ENCODE peak calls at places on chromosomes 7 and 10, in six cellular contexts. One of them, this sample, is unnamed.

GRCh38 chr10:33370434-33370930 is 36.0 kb upstream of the NRP1 start:
- DNase-seq in NCI-H774: no peak
- DNase-seq in AG04450: no peak
- DNase-seq in anterior cingulate cortex: no peak
- DNase-seq in vagina: no peak
- DNase-seq in stimulated activated CD4-positive, alpha-beta T cell treated with anti-CD3 and anti-CD28 coated beads, Interleukin-1b, Interleukin-23, amount 100 ng/mL, for 1 hour: no peak
- DNase-seq in this sample: no peak

GRCh38 chr7:128796325-128796724 is 4.6 kb downstream of the CCDC136 start:
- DNase-seq in AG04450: peak; percentile 39
- DNase-seq in stimulated activated CD4-positive, alpha-beta T cell treated with anti-CD3 and anti-CD28 coated beads, Interleukin-1b, Interleukin-23, amount 100 ng/mL, for 1 hour: no peak
- DNase-seq in NCI-H774: no peak
- DNase-seq in vagina: no peak
- DNase-seq in anterior cingulate cortex: no peak
- DNase-seq in this sample: no peak

GRCh38 chr7:140551334-140552239 is 72.3 kb upstream of the MKRN1 start:
- DNase-seq in AG04450: no peak
- DNase-seq in vagina: no peak
- DNase-seq in stimulated activated CD4-positive, alpha-beta T cell treated with anti-CD3 and anti-CD28 coated beads, Interleukin-1b, Interleukin-23, amount 100 ng/mL, for 1 hour: no peak
- DNase-seq in NCI-H774: no peak
- DNase-seq in anterior cingulate cortex: no peak
- DNase-seq in this sample: no peak

GRCh38 chr7:143514995-143515735 is 37.5 kb downstream of the TAS2R41 start:
- DNase-seq in anterior cingulate cortex: no peak
- DNase-seq in AG04450: no peak
- DNase-seq in vagina: no peak
- DNase-seq in stimulated activated CD4-positive, alpha-beta T cell treated with anti-CD3 and anti-CD28 coated beads, Interleukin-1b, Interleukin-23, amount 100 ng/mL, for 1 hour: no peak
- DNase-seq in NCI-H774: no peak
- DNase-seq in this sample: no peak

GRCh38 chr7:115910541-115911164 is 119.9 kb downstream of the TFEC start:
- DNase-seq in anterior cingulate cortex: no peak
- DNase-seq in NCI-H774: peak; percentile 55
- DNase-seq in vagina: no peak
- DNase-seq in stimulated activated CD4-positive, alpha-beta T cell treated with anti-CD3 and anti-CD28 coated beads, Interleukin-1b, Interleukin-23, amount 100 ng/mL, for 1 hour: no peak
- DNase-seq in AG04450: no peak
- DNase-seq in this sample: no peak

GRCh38 chr7:29113384-29114102 is 32.8 kb downstream of the CPVL start:
- DNase-seq in AG04450: no peak
- DNase-seq in vagina: no peak
- DNase-seq in NCI-H774: no peak
- DNase-seq in anterior cingulate cortex: no peak
- DNase-seq in stimulated activated CD4-positive, alpha-beta T cell treated with anti-CD3 and anti-CD28 coated beads, Interleukin-1b, Interleukin-23, amount 100 ng/mL, for 1 hour: no peak
- DNase-seq in this sample: no peak

GRCh38 chr7:24283559-24283899 is 461 bp upstream of the NPY start:
- DNase-seq in anterior cingulate cortex: no peak
- DNase-seq in AG04450: no peak
- DNase-seq in NCI-H774: no peak
- DNase-seq in stimulated activated CD4-positive, alpha-beta T cell treated with anti-CD3 and anti-CD28 coated beads, Interleukin-1b, Interleukin-23, amount 100 ng/mL, for 1 hour: no peak
- DNase-seq in vagina: no peak
- DNase-seq in this sample: peak; percentile 19

GRCh38 chr7:85156661-85157213 is 30.1 kb downstream of the SEMA3D start:
- DNase-seq in stimulated activated CD4-positive, alpha-beta T cell treated with anti-CD3 and anti-CD28 coated beads, Interleukin-1b, Interleukin-23, amount 100 ng/mL, for 1 hour: no peak
- DNase-seq in anterior cingulate cortex: no peak
- DNase-seq in NCI-H774: peak; percentile 76
- DNase-seq in vagina: no peak
- DNase-seq in AG04450: no peak
- DNase-seq in this sample: no peak

GRCh38 chr10:101771380-101771779 is 4.5 kb downstream of the FGF8 start:
- DNase-seq in NCI-H774: no peak
- DNase-seq in anterior cingulate cortex: no peak
- DNase-seq in vagina: no peak
- DNase-seq in stimulated activated CD4-positive, alpha-beta T cell treated with anti-CD3 and anti-CD28 coated beads, Interleukin-1b, Interleukin-23, amount 100 ng/mL, for 1 hour: no peak
- DNase-seq in AG04450: no peak
- DNase-seq in this sample: no peak

GRCh38 chr10:71123023-71123422 is 89.3 kb upstream of the UNC5B start:
- DNase-seq in NCI-H774: no peak
- DNase-seq in stimulated activated CD4-positive, alpha-beta T cell treated with anti-CD3 and anti-CD28 coated beads, Interleukin-1b, Interleukin-23, amount 100 ng/mL, for 1 hour: no peak
- DNase-seq in AG04450: no peak
- DNase-seq in anterior cingulate cortex: no peak
- DNase-seq in vagina: no peak
- DNase-seq in this sample: no peak

GRCh38 chr7:404782-405488 is 114.7 kb downstream of the PDGFA start:
- DNase-seq in stimulated activated CD4-positive, alpha-beta T cell treated with anti-CD3 and anti-CD28 coated beads, Interleukin-1b, Interleukin-23, amount 100 ng/mL, for 1 hour: no peak
- DNase-seq in vagina: no peak
- DNase-seq in anterior cingulate cortex: no peak
- DNase-seq in AG04450: no peak
- DNase-seq in NCI-H774: no peak
- DNase-seq in this sample: no peak

GRCh38 chr10:75071164-75071489 is 40.3 kb upstream of the SAMD8 start:
- DNase-seq in AG04450: no peak
- DNase-seq in NCI-H774: no peak
- DNase-seq in vagina: no peak
- DNase-seq in anterior cingulate cortex: no peak
- DNase-seq in stimulated activated CD4-positive, alpha-beta T cell treated with anti-CD3 and anti-CD28 coated beads, Interleukin-1b, Interleukin-23, amount 100 ng/mL, for 1 hour: no peak
- DNase-seq in this sample: no peak

GRCh38 chr10:130018253-130018652 is 54.2 kb upstream of the EBF3 start:
- DNase-seq in NCI-H774: no peak
- DNase-seq in AG04450: peak; percentile 20
- DNase-seq in vagina: no peak
- DNase-seq in anterior cingulate cortex: no peak
- DNase-seq in stimulated activated CD4-positive, alpha-beta T cell treated with anti-CD3 and anti-CD28 coated beads, Interleukin-1b, Interleukin-23, amount 100 ng/mL, for 1 hour: no peak
- DNase-seq in this sample: no peak

GRCh38 chr10:79241990-79242619 is 105.2 kb upstream of the PPIF start:
- DNase-seq in anterior cingulate cortex: no peak
- DNase-seq in vagina: no peak
- DNase-seq in stimulated activated CD4-positive, alpha-beta T cell treated with anti-CD3 and anti-CD28 coated beads, Interleukin-1b, Interleukin-23, amount 100 ng/mL, for 1 hour: no peak
- DNase-seq in NCI-H774: no peak
- DNase-seq in AG04450: no peak
- DNase-seq in this sample: peak; percentile 85

GRCh38 chr10:68027429-68027828 is 47.7 kb downstream of the HERC4 start:
- DNase-seq in AG04450: no peak
- DNase-seq in vagina: no peak
- DNase-seq in NCI-H774: no peak
- DNase-seq in anterior cingulate cortex: no peak
- DNase-seq in stimulated activated CD4-positive, alpha-beta T cell treated with anti-CD3 and anti-CD28 coated beads, Interleukin-1b, Interleukin-23, amount 100 ng/mL, for 1 hour: no peak
- DNase-seq in this sample: no peak

GRCh38 chr10:27240891-27241639 is 468 bp upstream of the ACBD5 start:
- DNase-seq in AG04450: no peak
- DNase-seq in stimulated activated CD4-positive, alpha-beta T cell treated with anti-CD3 and anti-CD28 coated beads, Interleukin-1b, Interleukin-23, amount 100 ng/mL, for 1 hour: no peak
- DNase-seq in NCI-H774: no peak
- DNase-seq in vagina: no peak
- DNase-seq in anterior cingulate cortex: no peak
- DNase-seq in this sample: peak; percentile 64

GRCh38 chr10:61063035-61063434 is 119.0 kb upstream of the RHOBTB1 start:
- DNase-seq in vagina: no peak
- DNase-seq in stimulated activated CD4-positive, alpha-beta T cell treated with anti-CD3 and anti-CD28 coated beads, Interleukin-1b, Interleukin-23, amount 100 ng/mL, for 1 hour: no peak
- DNase-seq in anterior cingulate cortex: peak; percentile 8
- DNase-seq in NCI-H774: no peak
- DNase-seq in AG04450: no peak
- DNase-seq in this sample: no peak

GRCh38 chr7:44377681-44378421 is 52.5 kb upstream of the CAMK2B start:
- DNase-seq in AG04450: no peak
- DNase-seq in anterior cingulate cortex: no peak
- DNase-seq in vagina: no peak
- DNase-seq in stimulated activated CD4-positive, alpha-beta T cell treated with anti-CD3 and anti-CD28 coated beads, Interleukin-1b, Interleukin-23, amount 100 ng/mL, for 1 hour: no peak
- DNase-seq in NCI-H774: no peak
- DNase-seq in this sample: peak; percentile 52

GRCh38 chr10:131396108-131397010 is 84.8 kb upstream of the TCERG1L start:
- DNase-seq in NCI-H774: no peak
- DNase-seq in AG04450: no peak
- DNase-seq in stimulated activated CD4-positive, alpha-beta T cell treated with anti-CD3 and anti-CD28 coated beads, Interleukin-1b, Interleukin-23, amount 100 ng/mL, for 1 hour: no peak
- DNase-seq in vagina: no peak
- DNase-seq in anterior cingulate cortex: no peak
- DNase-seq in this sample: no peak

GRCh38 chr10:90437452-90437851 is 420.4 kb downstream of the HTR7 start:
- DNase-seq in stimulated activated CD4-positive, alpha-beta T cell treated with anti-CD3 and anti-CD28 coated beads, Interleukin-1b, Interleukin-23, amount 100 ng/mL, for 1 hour: no peak
- DNase-seq in AG04450: no peak
- DNase-seq in NCI-H774: no peak
- DNase-seq in anterior cingulate cortex: no peak
- DNase-seq in vagina: no peak
- DNase-seq in this sample: no peak

GRCh38 chr7:101553018-101553770 is 75.9 kb downstream of the MYL10 start:
- DNase-seq in AG04450: no peak
- DNase-seq in vagina: peak; percentile 90
- DNase-seq in stimulated activated CD4-positive, alpha-beta T cell treated with anti-CD3 and anti-CD28 coated beads, Interleukin-1b, Interleukin-23, amount 100 ng/mL, for 1 hour: no peak
- DNase-seq in NCI-H774: no peak
- DNase-seq in anterior cingulate cortex: no peak
- DNase-seq in this sample: no peak

GRCh38 chr7:85480666-85481065 is 293.8 kb upstream of the SEMA3D start:
- DNase-seq in vagina: no peak
- DNase-seq in stimulated activated CD4-positive, alpha-beta T cell treated with anti-CD3 and anti-CD28 coated beads, Interleukin-1b, Interleukin-23, amount 100 ng/mL, for 1 hour: no peak
- DNase-seq in anterior cingulate cortex: no peak
- DNase-seq in NCI-H774: no peak
- DNase-seq in AG04450: no peak
- DNase-seq in this sample: no peak

GRCh38 chr7:120043250-120043649 is 229.7 kb upstream of the KCND2 start:
- DNase-seq in anterior cingulate cortex: no peak
- DNase-seq in NCI-H774: no peak
- DNase-seq in AG04450: no peak
- DNase-seq in stimulated activated CD4-positive, alpha-beta T cell treated with anti-CD3 and anti-CD28 coated beads, Interleukin-1b, Interleukin-23, amount 100 ng/mL, for 1 hour: no peak
- DNase-seq in vagina: no peak
- DNase-seq in this sample: no peak

GRCh38 chr10:132064082-132064755 is 1.5 kb upstream of the JAKMIP3 start:
- DNase-seq in stimulated activated CD4-positive, alpha-beta T cell treated with anti-CD3 and anti-CD28 coated beads, Interleukin-1b, Interleukin-23, amount 100 ng/mL, for 1 hour: no peak
- DNase-seq in vagina: peak; percentile 77
- DNase-seq in AG04450: no peak
- DNase-seq in anterior cingulate cortex: peak; percentile 46
- DNase-seq in NCI-H774: no peak
- DNase-seq in this sample: no peak

GRCh38 chr10:126565456-126565855 is 105.0 kb downstream of the C10orf90 start:
- DNase-seq in NCI-H774: no peak
- DNase-seq in AG04450: no peak
- DNase-seq in vagina: no peak
- DNase-seq in stimulated activated CD4-positive, alpha-beta T cell treated with anti-CD3 and anti-CD28 coated beads, Interleukin-1b, Interleukin-23, amount 100 ng/mL, for 1 hour: no peak
- DNase-seq in anterior cingulate cortex: no peak
- DNase-seq in this sample: no peak

GRCh38 chr10:61994404-61995031 is 93.0 kb downstream of the ARID5B start:
- DNase-seq in NCI-H774: no peak
- DNase-seq in AG04450: no peak
- DNase-seq in stimulated activated CD4-positive, alpha-beta T cell treated with anti-CD3 and anti-CD28 coated beads, Interleukin-1b, Interleukin-23, amount 100 ng/mL, for 1 hour: no peak
- DNase-seq in vagina: no peak
- DNase-seq in anterior cingulate cortex: no peak
- DNase-seq in this sample: no peak

GRCh38 chr10:75165684-75166622 is 44.6 kb upstream of the VDAC2 start:
- DNase-seq in vagina: no peak
- DNase-seq in stimulated activated CD4-positive, alpha-beta T cell treated with anti-CD3 and anti-CD28 coated beads, Interleukin-1b, Interleukin-23, amount 100 ng/mL, for 1 hour: no peak
- DNase-seq in AG04450: no peak
- DNase-seq in anterior cingulate cortex: no peak
- DNase-seq in NCI-H774: no peak
- DNase-seq in this sample: peak; percentile 61

GRCh38 chr7:143325215-143325614 is 9.3 kb downstream of the CLCN1 start:
- DNase-seq in vagina: no peak
- DNase-seq in NCI-H774: no peak
- DNase-seq in anterior cingulate cortex: no peak
- DNase-seq in stimulated activated CD4-positive, alpha-beta T cell treated with anti-CD3 and anti-CD28 coated beads, Interleukin-1b, Interleukin-23, amount 100 ng/mL, for 1 hour: no peak
- DNase-seq in AG04450: no peak
- DNase-seq in this sample: no peak

GRCh38 chr10:93076871-93077270 is 3.2 kb downstream of the CYP26A1 start:
- DNase-seq in anterior cingulate cortex: no peak
- DNase-seq in AG04450: no peak
- DNase-seq in stimulated activated CD4-positive, alpha-beta T cell treated with anti-CD3 and anti-CD28 coated beads, Interleukin-1b, Interleukin-23, amount 100 ng/mL, for 1 hour: no peak
- DNase-seq in vagina: no peak
- DNase-seq in NCI-H774: no peak
- DNase-seq in this sample: no peak

GRCh38 chr10:15123749-15124184 is 26.6 kb downstream of the RPP38 start:
- DNase-seq in AG04450: peak; percentile 30
- DNase-seq in vagina: no peak
- DNase-seq in NCI-H774: no peak
- DNase-seq in stimulated activated CD4-positive, alpha-beta T cell treated with anti-CD3 and anti-CD28 coated beads, Interleukin-1b, Interleukin-23, amount 100 ng/mL, for 1 hour: no peak
- DNase-seq in anterior cingulate cortex: no peak
- DNase-seq in this sample: peak; percentile 25

GRCh38 chr7:7183061-7183832 is 903 bp downstream of the C1GALT1 start:
- DNase-seq in stimulated activated CD4-positive, alpha-beta T cell treated with anti-CD3 and anti-CD28 coated beads, Interleukin-1b, Interleukin-23, amount 100 ng/mL, for 1 hour: peak; percentile 11
- DNase-seq in anterior cingulate cortex: no peak
- DNase-seq in vagina: no peak
- DNase-seq in NCI-H774: peak; percentile 32
- DNase-seq in AG04450: no peak
- DNase-seq in this sample: peak; percentile 84

GRCh38 chr10:132459252-132460028 is 62.4 kb downstream of the PWWP2B start:
- DNase-seq in NCI-H774: no peak
- DNase-seq in AG04450: no peak
- DNase-seq in vagina: no peak
- DNase-seq in stimulated activated CD4-positive, alpha-beta T cell treated with anti-CD3 and anti-CD28 coated beads, Interleukin-1b, Interleukin-23, amount 100 ng/mL, for 1 hour: no peak
- DNase-seq in anterior cingulate cortex: no peak
- DNase-seq in this sample: no peak

GRCh38 chr10:79193694-79194382 is 125.1 kb downstream of the ZMIZ1 start:
- DNase-seq in stimulated activated CD4-positive, alpha-beta T cell treated with anti-CD3 and anti-CD28 coated beads, Interleukin-1b, Interleukin-23, amount 100 ng/mL, for 1 hour: no peak
- DNase-seq in anterior cingulate cortex: no peak
- DNase-seq in NCI-H774: no peak
- DNase-seq in AG04450: no peak
- DNase-seq in vagina: no peak
- DNase-seq in this sample: no peak

GRCh38 chr10:18659784-18660561 is 742 bp downstream of the ARL5B start:
- DNase-seq in AG04450: no peak
- DNase-seq in stimulated activated CD4-positive, alpha-beta T cell treated with anti-CD3 and anti-CD28 coated beads, Interleukin-1b, Interleukin-23, amount 100 ng/mL, for 1 hour: no peak
- DNase-seq in vagina: no peak
- DNase-seq in NCI-H774: peak; percentile 45
- DNase-seq in anterior cingulate cortex: no peak
- DNase-seq in this sample: peak; percentile 35

GRCh38 chr7:157389951-157390730 is 53.3 kb downstream of the DNAJB6 start:
- DNase-seq in AG04450: no peak
- DNase-seq in NCI-H774: no peak
- DNase-seq in stimulated activated CD4-positive, alpha-beta T cell treated with anti-CD3 and anti-CD28 coated beads, Interleukin-1b, Interleukin-23, amount 100 ng/mL, for 1 hour: no peak
- DNase-seq in vagina: no peak
- DNase-seq in anterior cingulate cortex: no peak
- DNase-seq in this sample: no peak

GRCh38 chr10:126135177-126135576 is 238.8 kb downstream of the FANK1 start:
- DNase-seq in vagina: no peak
- DNase-seq in AG04450: no peak
- DNase-seq in anterior cingulate cortex: no peak
- DNase-seq in NCI-H774: no peak
- DNase-seq in stimulated activated CD4-positive, alpha-beta T cell treated with anti-CD3 and anti-CD28 coated beads, Interleukin-1b, Interleukin-23, amount 100 ng/mL, for 1 hour: no peak
- DNase-seq in this sample: no peak

GRCh38 chr7:33726582-33726981 is 178.8 kb upstream of the BMPER start:
- DNase-seq in anterior cingulate cortex: no peak
- DNase-seq in vagina: no peak
- DNase-seq in AG04450: no peak
- DNase-seq in NCI-H774: no peak
- DNase-seq in stimulated activated CD4-positive, alpha-beta T cell treated with anti-CD3 and anti-CD28 coated beads, Interleukin-1b, Interleukin-23, amount 100 ng/mL, for 1 hour: no peak
- DNase-seq in this sample: no peak

GRCh38 chr7:124701955-124702354 is 63.6 kb downstream of the GPR37 start:
- DNase-seq in stimulated activated CD4-positive, alpha-beta T cell treated with anti-CD3 and anti-CD28 coated beads, Interleukin-1b, Interleukin-23, amount 100 ng/mL, for 1 hour: no peak
- DNase-seq in NCI-H774: no peak
- DNase-seq in AG04450: no peak
- DNase-seq in anterior cingulate cortex: no peak
- DNase-seq in vagina: no peak
- DNase-seq in this sample: no peak

GRCh38 chr10:24920907-24921881 is 31.2 kb downstream of the PRTFDC1 start:
- DNase-seq in anterior cingulate cortex: peak; percentile 56
- DNase-seq in stimulated activated CD4-positive, alpha-beta T cell treated with anti-CD3 and anti-CD28 coated beads, Interleukin-1b, Interleukin-23, amount 100 ng/mL, for 1 hour: no peak
- DNase-seq in vagina: no peak
- DNase-seq in NCI-H774: no peak
- DNase-seq in AG04450: peak; percentile 85
- DNase-seq in this sample: peak; percentile 55

GRCh38 chr7:123769371-123769770 is 20.6 kb upstream of the WASL start:
- DNase-seq in anterior cingulate cortex: no peak
- DNase-seq in AG04450: no peak
- DNase-seq in vagina: no peak
- DNase-seq in stimulated activated CD4-positive, alpha-beta T cell treated with anti-CD3 and anti-CD28 coated beads, Interleukin-1b, Interleukin-23, amount 100 ng/mL, for 1 hour: no peak
- DNase-seq in NCI-H774: peak; percentile 31
- DNase-seq in this sample: no peak

This sample was measured in GM06990.